ENCODE peak calls at places on chromosome 19, in ten cellular contexts. One of them, this sample, is unnamed.

GRCh38 chr19:31306006-31306753 is 43.1 kb downstream of the TSHZ3 start:
- DNase-seq in CD8-positive, alpha-beta memory T cell: no peak
- DNase-seq in kidney tubule cell: no peak
- DNase-seq in fibroblast of pulmonary artery: no peak
- DNase-seq in vagina: no peak
- DNase-seq in activated T-cell treated with anti-CD3 and anti-CD28 coated beads, Interleukin-2, amount 50 U/mL, for 72 hours: no peak
- DNase-seq in mesenteric fat pad: peak; percentile 79
- DNase-seq in activated CD4-positive, alpha-beta T cell treated with anti-CD3 and anti-CD28 coated beads, Interleukin-2, amount 50 U/mL, for 1 hour: no peak
- DNase-seq in kidney glomerular epithelial cell: no peak
- DNase-seq in endothelial cell: no peak
- DNase-seq in this sample: no peak

GRCh38 chr19:20067898-20068297 is 9.9 kb upstream of the ZNF90 start:
- DNase-seq in mesenteric fat pad: no peak
- DNase-seq in kidney glomerular epithelial cell: no peak
- DNase-seq in CD8-positive, alpha-beta memory T cell: no peak
- DNase-seq in activated T-cell treated with anti-CD3 and anti-CD28 coated beads, Interleukin-2, amount 50 U/mL, for 72 hours: no peak
- DNase-seq in vagina: no peak
- DNase-seq in kidney tubule cell: no peak
- DNase-seq in fibroblast of pulmonary artery: no peak
- DNase-seq in activated CD4-positive, alpha-beta T cell treated with anti-CD3 and anti-CD28 coated beads, Interleukin-2, amount 50 U/mL, for 1 hour: no peak
- DNase-seq in endothelial cell: no peak
- DNase-seq in this sample: no peak

GRCh38 chr19:50313812-50314536 is 15.2 kb downstream of the KCNC3 start:
- DNase-seq in mesenteric fat pad: no peak
- DNase-seq in activated T-cell treated with anti-CD3 and anti-CD28 coated beads, Interleukin-2, amount 50 U/mL, for 72 hours: no peak
- DNase-seq in activated CD4-positive, alpha-beta T cell treated with anti-CD3 and anti-CD28 coated beads, Interleukin-2, amount 50 U/mL, for 1 hour: no peak
- DNase-seq in endothelial cell: no peak
- DNase-seq in fibroblast of pulmonary artery: no peak
- DNase-seq in kidney glomerular epithelial cell: no peak
- DNase-seq in vagina: no peak
- DNase-seq in kidney tubule cell: no peak
- DNase-seq in CD8-positive, alpha-beta memory T cell: no peak
- DNase-seq in this sample: no peak

GRCh38 chr19:11598103-11598483 is 810 bp downstream of the ZNF627 start:
- DNase-seq in CD8-positive, alpha-beta memory T cell: no peak
- DNase-seq in mesenteric fat pad: no peak
- DNase-seq in endothelial cell: no peak
- DNase-seq in kidney tubule cell: no peak
- DNase-seq in vagina: no peak
- DNase-seq in activated CD4-positive, alpha-beta T cell treated with anti-CD3 and anti-CD28 coated beads, Interleukin-2, amount 50 U/mL, for 1 hour: no peak
- DNase-seq in fibroblast of pulmonary artery: peak; percentile 42
- DNase-seq in activated T-cell treated with anti-CD3 and anti-CD28 coated beads, Interleukin-2, amount 50 U/mL, for 72 hours: no peak
- DNase-seq in kidney glomerular epithelial cell: no peak
- DNase-seq in this sample: no peak

GRCh38 chr19:14317157-14317556 is 64.1 kb upstream of the ADGRE5 start:
- DNase-seq in endothelial cell: no peak
- DNase-seq in activated T-cell treated with anti-CD3 and anti-CD28 coated beads, Interleukin-2, amount 50 U/mL, for 72 hours: no peak
- DNase-seq in fibroblast of pulmonary artery: no peak
- DNase-seq in activated CD4-positive, alpha-beta T cell treated with anti-CD3 and anti-CD28 coated beads, Interleukin-2, amount 50 U/mL, for 1 hour: no peak
- DNase-seq in CD8-positive, alpha-beta memory T cell: no peak
- DNase-seq in mesenteric fat pad: no peak
- DNase-seq in vagina: no peak
- DNase-seq in kidney tubule cell: no peak
- DNase-seq in kidney glomerular epithelial cell: no peak
- DNase-seq in this sample: no peak

GRCh38 chr19:29843180-29844051 is 31.6 kb downstream of the CCNE1 start:
- DNase-seq in vagina: no peak
- DNase-seq in endothelial cell: no peak
- DNase-seq in kidney tubule cell: peak; percentile 10
- DNase-seq in fibroblast of pulmonary artery: peak; percentile 33
- DNase-seq in activated CD4-positive, alpha-beta T cell treated with anti-CD3 and anti-CD28 coated beads, Interleukin-2, amount 50 U/mL, for 1 hour: no peak
- DNase-seq in kidney glomerular epithelial cell: no peak
- DNase-seq in activated T-cell treated with anti-CD3 and anti-CD28 coated beads, Interleukin-2, amount 50 U/mL, for 72 hours: peak; percentile 20
- DNase-seq in CD8-positive, alpha-beta memory T cell: peak; percentile 13
- DNase-seq in mesenteric fat pad: no peak
- DNase-seq in this sample: no peak

GRCh38 chr19:34662919-34663318 is 14.0 kb downstream of the SCGB2B2 start:
- DNase-seq in CD8-positive, alpha-beta memory T cell: peak; percentile 52
- DNase-seq in endothelial cell: peak; percentile 29
- DNase-seq in activated T-cell treated with anti-CD3 and anti-CD28 coated beads, Interleukin-2, amount 50 U/mL, for 72 hours: peak; percentile 40
- DNase-seq in fibroblast of pulmonary artery: peak; percentile 6
- DNase-seq in vagina: no peak
- DNase-seq in kidney glomerular epithelial cell: peak; percentile 12
- DNase-seq in activated CD4-positive, alpha-beta T cell treated with anti-CD3 and anti-CD28 coated beads, Interleukin-2, amount 50 U/mL, for 1 hour: peak; percentile 32
- DNase-seq in kidney tubule cell: peak; percentile 28
- DNase-seq in mesenteric fat pad: no peak
- DNase-seq in this sample: no peak

GRCh38 chr19:986083-986482 is 1.9 kb downstream of the WDR18 start:
- DNase-seq in vagina: no peak
- DNase-seq in CD8-positive, alpha-beta memory T cell: no peak
- DNase-seq in endothelial cell: no peak
- DNase-seq in fibroblast of pulmonary artery: no peak
- DNase-seq in activated CD4-positive, alpha-beta T cell treated with anti-CD3 and anti-CD28 coated beads, Interleukin-2, amount 50 U/mL, for 1 hour: no peak
- DNase-seq in kidney tubule cell: no peak
- DNase-seq in kidney glomerular epithelial cell: no peak
- DNase-seq in activated T-cell treated with anti-CD3 and anti-CD28 coated beads, Interleukin-2, amount 50 U/mL, for 72 hours: no peak
- DNase-seq in mesenteric fat pad: no peak
- DNase-seq in this sample: no peak

GRCh38 chr19:48674921-48675824 is 2.4 kb upstream of the NTN5 start:
- DNase-seq in activated T-cell treated with anti-CD3 and anti-CD28 coated beads, Interleukin-2, amount 50 U/mL, for 72 hours: peak; percentile 78
- DNase-seq in activated CD4-positive, alpha-beta T cell treated with anti-CD3 and anti-CD28 coated beads, Interleukin-2, amount 50 U/mL, for 1 hour: peak; percentile 69
- DNase-seq in endothelial cell: peak; percentile 80
- DNase-seq in kidney glomerular epithelial cell: peak; percentile 71
- DNase-seq in kidney tubule cell: peak; percentile 78
- DNase-seq in CD8-positive, alpha-beta memory T cell: peak; percentile 76
- DNase-seq in vagina: no peak
- DNase-seq in mesenteric fat pad: peak; percentile 92
- DNase-seq in fibroblast of pulmonary artery: peak; percentile 87
- DNase-seq in this sample: peak; percentile 58

GRCh38 chr19:40503300-40503699 is 36.5 kb downstream of the SPTBN4 start:
- DNase-seq in kidney glomerular epithelial cell: no peak
- DNase-seq in fibroblast of pulmonary artery: no peak
- DNase-seq in CD8-positive, alpha-beta memory T cell: no peak
- DNase-seq in endothelial cell: no peak
- DNase-seq in mesenteric fat pad: no peak
- DNase-seq in vagina: no peak
- DNase-seq in activated CD4-positive, alpha-beta T cell treated with anti-CD3 and anti-CD28 coated beads, Interleukin-2, amount 50 U/mL, for 1 hour: no peak
- DNase-seq in activated T-cell treated with anti-CD3 and anti-CD28 coated beads, Interleukin-2, amount 50 U/mL, for 72 hours: no peak
- DNase-seq in kidney tubule cell: no peak
- DNase-seq in this sample: no peak

GRCh38 chr19:29245221-29245620 is 32.3 kb upstream of the UQCRFS1 start:
- DNase-seq in kidney glomerular epithelial cell: no peak
- DNase-seq in kidney tubule cell: no peak
- DNase-seq in mesenteric fat pad: no peak
- DNase-seq in fibroblast of pulmonary artery: peak; percentile 2
- DNase-seq in vagina: no peak
- DNase-seq in activated T-cell treated with anti-CD3 and anti-CD28 coated beads, Interleukin-2, amount 50 U/mL, for 72 hours: no peak
- DNase-seq in activated CD4-positive, alpha-beta T cell treated with anti-CD3 and anti-CD28 coated beads, Interleukin-2, amount 50 U/mL, for 1 hour: no peak
- DNase-seq in endothelial cell: no peak
- DNase-seq in CD8-positive, alpha-beta memory T cell: no peak
- DNase-seq in this sample: no peak

GRCh38 chr19:56987184-56987583 is 132.6 kb upstream of the USP29 start:
- DNase-seq in vagina: no peak
- DNase-seq in activated CD4-positive, alpha-beta T cell treated with anti-CD3 and anti-CD28 coated beads, Interleukin-2, amount 50 U/mL, for 1 hour: no peak
- DNase-seq in CD8-positive, alpha-beta memory T cell: no peak
- DNase-seq in activated T-cell treated with anti-CD3 and anti-CD28 coated beads, Interleukin-2, amount 50 U/mL, for 72 hours: no peak
- DNase-seq in mesenteric fat pad: no peak
- DNase-seq in kidney tubule cell: no peak
- DNase-seq in endothelial cell: no peak
- DNase-seq in fibroblast of pulmonary artery: no peak
- DNase-seq in kidney glomerular epithelial cell: no peak
- DNase-seq in this sample: no peak

GRCh38 chr19:43934055-43934984 is 762 bp downstream of the ZNF45 start:
- DNase-seq in endothelial cell: peak; percentile 11
- DNase-seq in mesenteric fat pad: no peak
- DNase-seq in kidney glomerular epithelial cell: no peak
- DNase-seq in activated CD4-positive, alpha-beta T cell treated with anti-CD3 and anti-CD28 coated beads, Interleukin-2, amount 50 U/mL, for 1 hour: no peak
- DNase-seq in CD8-positive, alpha-beta memory T cell: no peak
- DNase-seq in fibroblast of pulmonary artery: no peak
- DNase-seq in activated T-cell treated with anti-CD3 and anti-CD28 coated beads, Interleukin-2, amount 50 U/mL, for 72 hours: no peak
- DNase-seq in vagina: no peak
- DNase-seq in kidney tubule cell: peak; percentile 25
- DNase-seq in this sample: peak; percentile 13

GRCh38 chr19:296476-297225 is 5.4 kb upstream of the PLPP2 start:
- DNase-seq in mesenteric fat pad: no peak
- DNase-seq in fibroblast of pulmonary artery: no peak
- DNase-seq in endothelial cell: no peak
- DNase-seq in kidney tubule cell: no peak
- DNase-seq in activated T-cell treated with anti-CD3 and anti-CD28 coated beads, Interleukin-2, amount 50 U/mL, for 72 hours: no peak
- DNase-seq in vagina: no peak
- DNase-seq in activated CD4-positive, alpha-beta T cell treated with anti-CD3 and anti-CD28 coated beads, Interleukin-2, amount 50 U/mL, for 1 hour: no peak
- DNase-seq in CD8-positive, alpha-beta memory T cell: no peak
- DNase-seq in kidney glomerular epithelial cell: no peak
- DNase-seq in this sample: no peak

GRCh38 chr19:6020166-6020967 is 42.4 kb upstream of the RANBP3 start:
- DNase-seq in kidney tubule cell: no peak
- DNase-seq in CD8-positive, alpha-beta memory T cell: no peak
- DNase-seq in kidney glomerular epithelial cell: no peak
- DNase-seq in endothelial cell: no peak
- DNase-seq in vagina: no peak
- DNase-seq in activated T-cell treated with anti-CD3 and anti-CD28 coated beads, Interleukin-2, amount 50 U/mL, for 72 hours: no peak
- DNase-seq in fibroblast of pulmonary artery: no peak
- DNase-seq in activated CD4-positive, alpha-beta T cell treated with anti-CD3 and anti-CD28 coated beads, Interleukin-2, amount 50 U/mL, for 1 hour: no peak
- DNase-seq in mesenteric fat pad: no peak
- DNase-seq in this sample: no peak

GRCh38 chr19:45691516-45692186 is at the start of gene SNRPD2:
- DNase-seq in vagina: peak; percentile 95
- DNase-seq in fibroblast of pulmonary artery: peak; percentile 97
- DNase-seq in endothelial cell: peak; percentile 93
- DNase-seq in mesenteric fat pad: peak; percentile 97
- DNase-seq in kidney tubule cell: peak; percentile 96
- DNase-seq in activated CD4-positive, alpha-beta T cell treated with anti-CD3 and anti-CD28 coated beads, Interleukin-2, amount 50 U/mL, for 1 hour: peak; percentile 87
- DNase-seq in CD8-positive, alpha-beta memory T cell: no peak
- DNase-seq in activated T-cell treated with anti-CD3 and anti-CD28 coated beads, Interleukin-2, amount 50 U/mL, for 72 hours: peak; percentile 95
- DNase-seq in kidney glomerular epithelial cell: peak; percentile 95
- DNase-seq in this sample: peak; percentile 87

GRCh38 chr19:9917322-9917721 is 19.0 kb downstream of the OLFM2 start:
- DNase-seq in kidney tubule cell: peak; percentile 33
- DNase-seq in activated CD4-positive, alpha-beta T cell treated with anti-CD3 and anti-CD28 coated beads, Interleukin-2, amount 50 U/mL, for 1 hour: no peak
- DNase-seq in endothelial cell: peak; percentile 44
- DNase-seq in fibroblast of pulmonary artery: peak; percentile 47
- DNase-seq in vagina: no peak
- DNase-seq in kidney glomerular epithelial cell: peak; percentile 7
- DNase-seq in CD8-positive, alpha-beta memory T cell: no peak
- DNase-seq in mesenteric fat pad: no peak
- DNase-seq in activated T-cell treated with anti-CD3 and anti-CD28 coated beads, Interleukin-2, amount 50 U/mL, for 72 hours: no peak
- DNase-seq in this sample: peak; percentile 9

GRCh38 chr19:37218592-37218935 is 550 bp downstream of the ZNF383 start:
- DNase-seq in kidney glomerular epithelial cell: no peak
- DNase-seq in mesenteric fat pad: no peak
- DNase-seq in CD8-positive, alpha-beta memory T cell: no peak
- DNase-seq in activated T-cell treated with anti-CD3 and anti-CD28 coated beads, Interleukin-2, amount 50 U/mL, for 72 hours: peak; percentile 40
- DNase-seq in vagina: no peak
- DNase-seq in endothelial cell: no peak
- DNase-seq in kidney tubule cell: no peak
- DNase-seq in fibroblast of pulmonary artery: peak; percentile 14
- DNase-seq in activated CD4-positive, alpha-beta T cell treated with anti-CD3 and anti-CD28 coated beads, Interleukin-2, amount 50 U/mL, for 1 hour: no peak
- DNase-seq in this sample: peak; percentile 36

GRCh38 chr19:33470686-33471085 is 50.9 kb downstream of the PEPD start:
- DNase-seq in endothelial cell: no peak
- DNase-seq in activated CD4-positive, alpha-beta T cell treated with anti-CD3 and anti-CD28 coated beads, Interleukin-2, amount 50 U/mL, for 1 hour: no peak
- DNase-seq in CD8-positive, alpha-beta memory T cell: no peak
- DNase-seq in activated T-cell treated with anti-CD3 and anti-CD28 coated beads, Interleukin-2, amount 50 U/mL, for 72 hours: no peak
- DNase-seq in kidney glomerular epithelial cell: no peak
- DNase-seq in vagina: no peak
- DNase-seq in kidney tubule cell: no peak
- DNase-seq in mesenteric fat pad: peak; percentile 64
- DNase-seq in fibroblast of pulmonary artery: no peak
- DNase-seq in this sample: no peak

GRCh38 chr19:7507884-7508283 is 8.0 kb upstream of the ZNF358 start:
- DNase-seq in kidney glomerular epithelial cell: peak; percentile 52
- DNase-seq in vagina: no peak
- DNase-seq in activated CD4-positive, alpha-beta T cell treated with anti-CD3 and anti-CD28 coated beads, Interleukin-2, amount 50 U/mL, for 1 hour: no peak
- DNase-seq in fibroblast of pulmonary artery: peak; percentile 82
- DNase-seq in mesenteric fat pad: peak; percentile 94
- DNase-seq in activated T-cell treated with anti-CD3 and anti-CD28 coated beads, Interleukin-2, amount 50 U/mL, for 72 hours: peak; percentile 46
- DNase-seq in endothelial cell: no peak
- DNase-seq in kidney tubule cell: peak; percentile 86
- DNase-seq in CD8-positive, alpha-beta memory T cell: no peak
- DNase-seq in this sample: peak; percentile 79

GRCh38 chr19:14203258-14203657 is 2.7 kb downstream of the ADGRL1 start:
- DNase-seq in endothelial cell: no peak
- DNase-seq in fibroblast of pulmonary artery: no peak
- DNase-seq in kidney glomerular epithelial cell: no peak
- DNase-seq in CD8-positive, alpha-beta memory T cell: no peak
- DNase-seq in activated CD4-positive, alpha-beta T cell treated with anti-CD3 and anti-CD28 coated beads, Interleukin-2, amount 50 U/mL, for 1 hour: no peak
- DNase-seq in activated T-cell treated with anti-CD3 and anti-CD28 coated beads, Interleukin-2, amount 50 U/mL, for 72 hours: no peak
- DNase-seq in kidney tubule cell: no peak
- DNase-seq in vagina: no peak
- DNase-seq in mesenteric fat pad: no peak
- DNase-seq in this sample: no peak

GRCh38 chr19:1754651-1755466 is 1.6 kb downstream of the ONECUT3 start:
- DNase-seq in fibroblast of pulmonary artery: no peak
- DNase-seq in CD8-positive, alpha-beta memory T cell: no peak
- DNase-seq in activated CD4-positive, alpha-beta T cell treated with anti-CD3 and anti-CD28 coated beads, Interleukin-2, amount 50 U/mL, for 1 hour: no peak
- DNase-seq in mesenteric fat pad: no peak
- DNase-seq in endothelial cell: peak; percentile 52
- DNase-seq in kidney glomerular epithelial cell: no peak
- DNase-seq in activated T-cell treated with anti-CD3 and anti-CD28 coated beads, Interleukin-2, amount 50 U/mL, for 72 hours: no peak
- DNase-seq in vagina: no peak
- DNase-seq in kidney tubule cell: peak; percentile 17
- DNase-seq in this sample: no peak

GRCh38 chr19:13670846-13671245 is 93.5 kb upstream of the MRI1 start:
- DNase-seq in endothelial cell: no peak
- DNase-seq in vagina: no peak
- DNase-seq in fibroblast of pulmonary artery: no peak
- DNase-seq in CD8-positive, alpha-beta memory T cell: no peak
- DNase-seq in kidney glomerular epithelial cell: no peak
- DNase-seq in kidney tubule cell: no peak
- DNase-seq in activated CD4-positive, alpha-beta T cell treated with anti-CD3 and anti-CD28 coated beads, Interleukin-2, amount 50 U/mL, for 1 hour: no peak
- DNase-seq in activated T-cell treated with anti-CD3 and anti-CD28 coated beads, Interleukin-2, amount 50 U/mL, for 72 hours: no peak
- DNase-seq in mesenteric fat pad: no peak
- DNase-seq in this sample: no peak

GRCh38 chr19:4206818-4207484 is 22.4 kb upstream of the EBI3 start:
- DNase-seq in vagina: no peak
- DNase-seq in kidney tubule cell: peak; percentile 16
- DNase-seq in endothelial cell: no peak
- DNase-seq in CD8-positive, alpha-beta memory T cell: no peak
- DNase-seq in activated T-cell treated with anti-CD3 and anti-CD28 coated beads, Interleukin-2, amount 50 U/mL, for 72 hours: no peak
- DNase-seq in mesenteric fat pad: no peak
- DNase-seq in kidney glomerular epithelial cell: no peak
- DNase-seq in activated CD4-positive, alpha-beta T cell treated with anti-CD3 and anti-CD28 coated beads, Interleukin-2, amount 50 U/mL, for 1 hour: no peak
- DNase-seq in fibroblast of pulmonary artery: peak; percentile 51
- DNase-seq in this sample: peak; percentile 31

GRCh38 chr19:51148571-51148970 is 6.5 kb downstream of the SIGLEC7 start:
- DNase-seq in kidney tubule cell: no peak
- DNase-seq in activated CD4-positive, alpha-beta T cell treated with anti-CD3 and anti-CD28 coated beads, Interleukin-2, amount 50 U/mL, for 1 hour: no peak
- DNase-seq in fibroblast of pulmonary artery: no peak
- DNase-seq in kidney glomerular epithelial cell: no peak
- DNase-seq in endothelial cell: no peak
- DNase-seq in activated T-cell treated with anti-CD3 and anti-CD28 coated beads, Interleukin-2, amount 50 U/mL, for 72 hours: no peak
- DNase-seq in vagina: no peak
- DNase-seq in CD8-positive, alpha-beta memory T cell: no peak
- DNase-seq in mesenteric fat pad: no peak
- DNase-seq in this sample: no peak

GRCh38 chr19:41263042-41263849 is 926 bp upstream of the HNRNPUL1 start:
- DNase-seq in vagina: peak; percentile 93
- DNase-seq in fibroblast of pulmonary artery: peak; percentile 75
- DNase-seq in CD8-positive, alpha-beta memory T cell: peak; percentile 96
- DNase-seq in activated T-cell treated with anti-CD3 and anti-CD28 coated beads, Interleukin-2, amount 50 U/mL, for 72 hours: peak; percentile 95
- DNase-seq in kidney tubule cell: no peak
- DNase-seq in endothelial cell: peak; percentile 46
- DNase-seq in mesenteric fat pad: no peak
- DNase-seq in activated CD4-positive, alpha-beta T cell treated with anti-CD3 and anti-CD28 coated beads, Interleukin-2, amount 50 U/mL, for 1 hour: peak; percentile 83
- DNase-seq in kidney glomerular epithelial cell: peak; percentile 74
- DNase-seq in this sample: peak; percentile 39

This sample was measured in renal cortical epithelial cell.